ENCODE peak calls at places on chromosome 9, in five cellular contexts. P, X, U, I and E are unnamed samples. For H3K4me1 and H3K36me3, the result is how much of the 10 kb centered on the place peaks cover.

GRCh38 chr9:108156270-108156998 is 666.9 kb upstream of the KLF4 start:
- DNase-seq in X (no peak), U (no peak), I (peak), P (no peak), E (no peak)

GRCh38 chr9:91843623-91844111 is 106.4 kb downstream of the ROR2 start:
- DNase-seq in I (no peak), P (no peak), X (no peak), U (no peak), E (no peak)

GRCh38 chr9:97558701-97559101 is 57.2 kb downstream of the TMOD1 start:
- DNase-seq in P (no peak), X (no peak), I (no peak), U (no peak), E (no peak)

GRCh38 chr9:22117511-22118388 is 108.6 kb upstream of the CDKN2B start:
- DNase-seq in X (no peak), P (no peak), I (no peak), U (peak), E (no peak)

GRCh38 chr9:28342815-28343338 is 769.6 kb upstream of the C9orf72 start:
- DNase-seq in X (no peak), I (no peak), P (no peak), U (no peak), E (no peak)

GRCh38 chr9:138103824-138104206 is 226.2 kb downstream of the CACNA1B start:
- DNase-seq in X (no peak), U (peak), P (no peak), I (no peak), E (no peak)

GRCh38 chr9:97293827-97294226 is 13.6 kb upstream of the CCDC180 start:
- DNase-seq in X (no peak), P (no peak), I (no peak), U (no peak), E (no peak)

GRCh38 chr9:121770415-121771273 is 119.2 kb downstream of the DAB2IP start:
- DNase-seq in I (no peak), P (no peak), X (no peak), U (peak), E (no peak)

GRCh38 chr9:69421908-69422801 is 97.1 kb downstream of the ENTREP1 start:
- DNase-seq in X (no peak), P (peak), U (no peak), I (peak), E (peak)

GRCh38 chr9:34654317-34655083 is 2.5 kb downstream of the IL11RA start:
- DNase-seq in P (peak), I (no peak), X (no peak), U (no peak), E (peak)

GRCh38 chr9:91411096-91411771 is 12.4 kb downstream of the NFIL3 start:
- DNase-seq in I (no peak), X (no peak), U (no peak), P (no peak), E (no peak)

GRCh38 chr9:110750272-110750671 is 81.7 kb downstream of the MUSK start:
- DNase-seq in U (no peak), P (no peak), X (no peak), I (no peak), E (peak)

GRCh38 chr9:80410106-80410505 is 838.3 kb downstream of the TLE4 start:
- DNase-seq in I (no peak), P (peak), X (no peak), U (no peak), E (no peak)

GRCh38 chr9:21523021-21524014 is 41.2 kb upstream of the IFNE start:
- DNase-seq in I (no peak), X (no peak), U (no peak), P (no peak), E (no peak)

GRCh38 chr9:110969971-110970381 is 68.3 kb downstream of the LPAR1 start:
- DNase-seq in P (no peak), U (no peak), X (no peak), I (no peak), E (no peak)

GRCh38 chr9:131481441-131482342 is 21.0 kb upstream of the POMT1 start:
- DNase-seq in I (no peak), P (no peak), X (no peak), U (peak), E (no peak)

GRCh38 chr9:86368871-86369521 is 14.8 kb upstream of the TUT7 start:
- DNase-seq in I (no peak), X (no peak), P (no peak), U (no peak), E (no peak)

GRCh38 chr9:106528158-106528557 is 334.8 kb upstream of the ZNF462 start:
- DNase-seq in P (no peak), U (no peak), X (no peak), I (no peak), E (no peak)

GRCh38 chr9:130885422-130886375 is 10.9 kb downstream of the QRFP start:
- DNase-seq in X (no peak), I (no peak), U (peak), P (no peak), E (peak)

GRCh38 chr9:135299239-135299590 is 180.4 kb upstream of the PPP1R26 start:
- DNase-seq in P (no peak), X (no peak), I (no peak), U (peak), E (no peak)

GRCh38 chr9:114889802-114890224 is 40.6 kb downstream of the TNFSF8 start:
- DNase-seq in I (no peak), X (no peak), P (no peak), U (peak), E (no peak)

GRCh38 chr9:132794730-132795380 is 83.2 kb downstream of the AK8 start:
- DNase-seq in U (no peak), I (no peak), X (no peak), P (no peak), E (no peak)

GRCh38 chr9:73371801-73372200 is 220.1 kb downstream of the ANXA1 start:
- DNase-seq in U (no peak), P (no peak), I (no peak), X (no peak), E (no peak)

GRCh38 chr9:68894502-68894901 is 119.4 kb downstream of the PRKACG start:
- DNase-seq in U (no peak), I (no peak), P (no peak), X (no peak), E (no peak)

GRCh38 chr9:120891255-120891954 is 14.4 kb upstream of the PHF19 start:
- DNase-seq in X (peak), I (no peak), P (no peak), U (no peak), E (no peak)

GRCh38 chr9:2725929-2726328 is 8.6 kb downstream of the KCNV2 start:
- DNase-seq in P (no peak), I (no peak), X (no peak), U (no peak), E (no peak)

GRCh38 chr9:93582115-93582514 is 5.7 kb downstream of the PHF2 start:
- DNase-seq in I (no peak), X (no peak), U (no peak), P (no peak), E (peak)

GRCh38 chr9:114674798-114675554 is 7.0 kb downstream of the TEX48 start:
- DNase-seq in P (no peak), X (no peak), U (no peak), I (no peak), E (no peak)

GRCh38 chr9:34399729-34400128 is 23.0 kb upstream of the MYORG start:
- DNase-seq in X (no peak), U (no peak), I (no peak), P (no peak), E (no peak)

GRCh38 chr9:103364753-103365152 is 369.6 kb downstream of the CYLC2 start:
- DNase-seq in P (no peak), X (no peak), I (no peak), U (no peak), E (no peak)

GRCh38 chr9:138022121-138022741 is 144.6 kb downstream of the CACNA1B start:
- DNase-seq in X (no peak), P (no peak), U (peak), I (peak), E (no peak)

GRCh38 chr9:3526903-3527652 is 1.3 kb upstream of the RFX3 start:
- DNase-seq in P (no peak), U (no peak), I (peak), X (peak), E (peak)

GRCh38 chr9:2228132-2228531 is 213.0 kb downstream of the SMARCA2 start:
- DNase-seq in U (no peak), P (peak), X (no peak), I (no peak), E (no peak)

GRCh38 chr9:137385061-137385655 is 37.8 kb downstream of the EXD3 start:
- DNase-seq in P (no peak), I (no peak), U (no peak), X (no peak), E (no peak)

GRCh38 chr9:132896264-132896663 is 17.6 kb downstream of the SPACA9 start:
- DNase-seq in U (no peak), X (no peak), P (no peak), I (no peak), E (no peak)

GRCh38 chr9:93205045-93205768 is 21.3 kb downstream of the WNK2 start:
- DNase-seq in X (no peak), U (peak), I (no peak), P (peak), E (peak)

GRCh38 chr9:98654247-98654646 is 54.5 kb downstream of the GABBR2 start:
- DNase-seq in X (no peak), I (no peak), P (no peak), U (no peak), E (no peak)

GRCh38 chr9:127194881-127195713 is 69.5 kb upstream of the GARNL3 start:
- DNase-seq in I (peak), P (no peak), X (no peak), U (no peak), E (no peak)

GRCh38 chr9:77546391-77546790 is 101.7 kb downstream of the GNA14 start:
- DNase-seq in X (no peak), I (no peak), U (no peak), P (no peak), E (no peak)

GRCh38 chr9:77541600-77541999 is 106.5 kb downstream of the GNA14 start:
- DNase-seq in X (no peak), I (no peak), U (no peak), P (no peak), E (no peak)

GRCh38 chr9:77543131-77543822 is 104.8 kb downstream of the GNA14 start:
- DNase-seq in P (no peak), U (no peak), I (no peak), X (no peak), E (no peak)

GRCh38 chr9:77547113-77547731 is 100.9 kb downstream of the GNA14 start:
- DNase-seq in P (no peak), X (no peak), U (no peak), I (no peak), E (no peak)

DNA sequence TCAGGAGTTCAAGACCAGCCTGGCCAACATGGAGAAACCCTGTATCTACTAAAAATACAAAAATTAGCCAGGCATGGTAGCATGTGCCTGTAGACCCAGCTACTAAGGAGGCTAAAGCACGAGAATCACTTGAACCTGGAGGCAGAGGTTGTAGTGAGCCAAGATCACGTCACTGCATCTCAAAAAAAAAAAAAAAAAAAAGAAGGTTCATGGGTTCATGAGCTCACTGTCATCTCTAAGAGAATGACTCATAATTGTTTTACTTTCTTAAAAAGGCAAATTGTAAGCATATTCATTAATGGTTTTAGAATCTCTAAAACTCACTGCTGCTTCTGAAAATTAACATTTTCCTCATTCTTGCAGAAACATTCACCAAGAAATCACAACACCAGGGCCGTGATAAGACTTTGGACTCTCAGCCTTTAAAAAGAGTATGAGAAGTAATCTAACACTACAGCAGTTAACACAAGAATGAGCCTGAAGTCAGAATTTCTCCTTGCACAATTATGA is 103.6 kb downstream of the GNA14 start:
- DNase-seq in U (no peak), X (no peak), P (no peak), I (no peak), E (no peak)
- H3K4me3 ChIP-seq in U (no peak), X (no peak), P (no peak), I (no peak), E (no peak)

GRCh38 chr9:35906923-35907699 is 1.1 kb downstream of the HRCT1 start:
- DNase-seq in I (no peak), P (peak), U (no peak), X (no peak), E (peak)
- H3K4me1 ChIP-seq in I (half or more), P (half or more), U (half or more), X (half or more), E (half or more)

GRCh38 chr9:104872959-104873850 is 54.8 kb downstream of the ABCA1 start:
- DNase-seq in X (no peak), P (peak), I (no peak), U (no peak), E (peak)

GRCh38 chr9:104875320-104875719 is 52.6 kb downstream of the ABCA1 start:
- DNase-seq in I (no peak), X (no peak), U (no peak), P (no peak), E (no peak)

GRCh38 chr9:104868687-104869404 is 59.1 kb downstream of the ABCA1 start:
- DNase-seq in X (no peak), I (no peak), U (peak), P (peak), E (peak)

GRCh38 chr9:104869801-104870200 is 58.2 kb downstream of the ABCA1 start:
- DNase-seq in I (no peak), P (no peak), U (no peak), X (no peak), E (no peak)

GRCh38 chr9:104871961-104872527 is 55.9 kb downstream of the ABCA1 start:
- DNase-seq in X (no peak), I (no peak), U (no peak), P (no peak), E (no peak)
- H3K36me3 ChIP-seq in X (under half), I (under half), U (under half), P (under half), E (under half)

GRCh38 chr9:14309403-14309802 is 4.5 kb downstream of the NFIB start:
- DNase-seq in U (no peak), X (no peak), I (no peak), P (no peak), E (no peak)

GRCh38 chr9:14306188-14306587 is 7.8 kb downstream of the NFIB start:
- DNase-seq in U (no peak), I (no peak), P (no peak), X (no peak), E (no peak)

GRCh38 chr9:14308751-14309140 is 5.2 kb downstream of the NFIB start:
- DNase-seq in U (no peak), I (no peak), X (no peak), P (no peak), E (no peak)

GRCh38 chr9:14307989-14308750 is 5.8 kb downstream of the NFIB start:
- DNase-seq in X (no peak), U (no peak), I (no peak), P (peak), E (no peak)

GRCh38 chr9:14306672-14307646 is 7.0 kb downstream of the NFIB start:
- DNase-seq in P (no peak), I (no peak), X (no peak), U (no peak), E (no peak)
- H3K4me3 ChIP-seq in P (peak), I (no peak), X (no peak), U (no peak), E (peak)

GRCh38 chr9:38032266-38032830 is 36.7 kb downstream of the SHB start:
- DNase-seq in P (no peak), U (no peak), X (no peak), I (no peak), E (no peak)
- H3K4me1 ChIP-seq in P (under half), U (under half), X (under half), I (half or more), E (under half)

DNA sequence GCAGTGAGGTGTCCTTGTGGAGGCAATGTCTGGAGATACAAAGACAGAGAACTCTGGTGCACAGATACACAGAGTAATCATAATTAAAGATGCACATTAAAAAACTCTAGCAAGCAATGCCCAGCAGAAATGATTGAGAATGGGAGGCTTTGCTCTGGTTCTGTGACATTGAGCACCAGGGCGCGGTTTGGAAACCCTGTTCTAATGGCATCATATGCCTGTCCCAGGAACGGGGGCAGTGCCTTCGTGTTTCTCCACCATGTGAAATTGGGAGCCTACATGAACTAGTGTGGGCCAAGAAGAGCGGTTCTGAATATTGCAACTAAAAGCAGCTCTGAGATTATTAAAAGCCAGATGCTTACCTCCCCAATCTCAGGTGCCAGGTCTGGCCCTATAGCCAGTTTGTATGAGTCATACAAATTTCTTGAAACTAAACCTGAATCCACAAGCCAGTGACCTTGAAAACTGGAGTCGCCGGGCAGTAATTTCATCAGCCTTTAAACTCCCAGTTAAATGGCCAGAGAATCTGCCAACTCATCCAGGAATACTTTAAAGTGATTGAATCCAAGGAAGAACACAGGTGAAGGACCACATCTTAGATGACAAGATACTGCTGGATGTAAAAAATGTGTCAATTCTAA is 22.2 kb upstream of the CTSL start:
- DNase-seq in P (no peak), U (no peak), X (no peak), I (no peak), E (no peak)
- H3K36me3 ChIP-seq in P (under half), U (half or more), X (under half), I (under half), E (under half)

GRCh38 chr9:100426532-100427365 is at the start of gene MSANTD3:
- DNase-seq in U (peak), I (peak), P (peak), X (peak), E (peak)

GRCh38 chr9:100427366-100428263 is 672 bp downstream of the MSANTD3 start:
- DNase-seq in P (peak), U (peak), I (peak), X (peak), E (peak)

GRCh38 chr9:100428871-100429654 is 2.1 kb downstream of the MSANTD3 start:
- DNase-seq in X (no peak), U (no peak), P (peak), I (peak), E (peak)

GRCh38 chr9:100425758-100426157 is 1.2 kb upstream of the MSANTD3 start:
- DNase-seq in I (no peak), X (no peak), P (no peak), U (no peak), E (no peak)

GRCh38 chr9:100426194-100426531 is 780 bp upstream of the MSANTD3 start:
- DNase-seq in X (no peak), U (no peak), P (no peak), I (no peak), E (no peak)
- H3K4me3 ChIP-seq in X (peak), U (peak), P (peak), I (peak), E (peak)

DNA sequence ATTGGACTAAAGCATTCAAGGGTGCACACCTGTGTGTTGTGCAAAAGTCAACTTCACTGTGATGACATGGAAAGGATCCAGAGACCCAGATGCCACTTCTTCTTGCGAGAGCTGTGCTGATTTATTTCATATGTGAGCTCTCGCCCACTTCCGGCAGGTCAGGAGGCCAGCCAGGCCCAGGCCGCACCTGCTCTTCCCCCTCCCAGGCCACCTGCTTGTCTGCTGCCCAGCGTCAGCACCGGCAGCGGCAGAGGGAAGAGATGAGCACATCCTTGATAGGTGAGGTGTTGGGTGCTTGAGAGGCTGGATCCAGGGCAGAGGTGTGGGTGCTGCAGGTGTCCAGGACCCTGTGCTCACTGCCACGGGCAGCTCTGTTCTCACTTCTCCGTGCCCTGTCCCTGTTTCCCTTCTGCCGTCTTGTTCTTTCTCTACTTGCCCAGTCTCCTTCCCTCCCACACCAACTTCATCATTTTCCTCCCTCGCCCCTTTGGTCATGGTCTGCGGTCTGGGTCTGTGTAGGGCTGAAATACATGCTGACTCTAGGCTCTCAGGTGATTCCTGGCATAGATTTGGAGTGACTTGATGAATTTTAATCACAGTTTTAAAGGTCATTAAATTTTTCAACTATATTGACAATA is 242.8 kb downstream of the FANCC start:
- DNase-seq in P (no peak), I (no peak), X (no peak), U (no peak), E (no peak)
- H3K4me1 ChIP-seq in P (half or more), I (under half), X (under half), U (under half), E (under half)

GRCh38 chr9:81596671-81597426 is 92.5 kb downstream of the TLE1 start:
- DNase-seq in P (no peak), U (no peak), I (no peak), X (no peak), E (no peak)
- H3K36me3 ChIP-seq in P (under half), U (under half), I (under half), X (under half), E (under half)